ENCODE peak calls at places on chromosomes 3 and 15, in six cellular contexts. One of them, this sample, is unnamed.

GRCh38 chr15:28942046-28942445 is 56.3 kb downstream of the APBA2 start:
- DNase-seq in NB4: peak; percentile 45
- DNase-seq in stomach: peak; percentile 29
- DNase-seq in GM12892: no peak
- DNase-seq in heart left ventricle: no peak
- DNase-seq in H1: no peak
- DNase-seq in this sample: no peak

GRCh38 chr15:99431661-99432091 is 134.1 kb upstream of the MEF2A start:
- DNase-seq in NB4: no peak
- DNase-seq in stomach: no peak
- DNase-seq in GM12892: no peak
- DNase-seq in heart left ventricle: peak; percentile 46
- DNase-seq in H1: no peak
- DNase-seq in this sample: peak; percentile 4

GRCh38 chr3:69204315-69204957 is 82.0 kb upstream of the LMOD3 start:
- DNase-seq in NB4: no peak
- DNase-seq in stomach: no peak
- DNase-seq in GM12892: no peak
- DNase-seq in heart left ventricle: no peak
- DNase-seq in H1: no peak
- DNase-seq in this sample: no peak

GRCh38 chr3:21912656-21913055 is 161.6 kb upstream of the ZNF385D start:
- DNase-seq in NB4: no peak
- DNase-seq in stomach: no peak
- DNase-seq in GM12892: no peak
- DNase-seq in heart left ventricle: no peak
- DNase-seq in H1: no peak
- DNase-seq in this sample: no peak

GRCh38 chr15:101071651-101072050 is 152.5 kb downstream of the LRRK1 start:
- DNase-seq in NB4: no peak
- DNase-seq in stomach: no peak
- DNase-seq in GM12892: no peak
- DNase-seq in heart left ventricle: no peak
- DNase-seq in H1: no peak
- DNase-seq in this sample: no peak

GRCh38 chr3:127036209-127037020 is 53.5 kb downstream of the PLXNA1 start:
- DNase-seq in NB4: no peak
- DNase-seq in stomach: peak; percentile 44
- DNase-seq in GM12892: no peak
- DNase-seq in heart left ventricle: peak; percentile 44
- DNase-seq in H1: no peak
- DNase-seq in this sample: peak; percentile 14

GRCh38 chr3:125236331-125236903 is 23.9 kb upstream of the SLC12A8 start:
- DNase-seq in NB4: no peak
- DNase-seq in stomach: no peak
- DNase-seq in GM12892: no peak
- DNase-seq in heart left ventricle: no peak
- DNase-seq in H1: no peak
- DNase-seq in this sample: no peak

GRCh38 chr3:181464033-181464694 is 247.6 kb upstream of the SOX2 start:
- DNase-seq in NB4: no peak
- DNase-seq in stomach: no peak
- DNase-seq in GM12892: no peak
- DNase-seq in heart left ventricle: no peak
- DNase-seq in H1: no peak
- DNase-seq in this sample: no peak

GRCh38 chr3:98536456-98537017 is 4.8 kb downstream of the GPR15 start:
- DNase-seq in NB4: no peak
- DNase-seq in stomach: no peak
- DNase-seq in GM12892: no peak
- DNase-seq in heart left ventricle: no peak
- DNase-seq in H1: no peak
- DNase-seq in this sample: no peak

GRCh38 chr3:188125076-188125475 is 28.9 kb upstream of the LPP start:
- DNase-seq in NB4: no peak
- DNase-seq in stomach: no peak
- DNase-seq in GM12892: no peak
- DNase-seq in heart left ventricle: no peak
- DNase-seq in H1: no peak
- DNase-seq in this sample: no peak

GRCh38 chr3:156142649-156143048 is 22.3 kb downstream of the KCNAB1 start:
- DNase-seq in NB4: no peak
- DNase-seq in stomach: no peak
- DNase-seq in GM12892: no peak
- DNase-seq in heart left ventricle: no peak
- DNase-seq in H1: no peak
- DNase-seq in this sample: no peak

GRCh38 chr3:50603261-50604109 is 8.1 kb downstream of the CISH start:
- DNase-seq in NB4: no peak
- DNase-seq in stomach: no peak
- DNase-seq in GM12892: no peak
- DNase-seq in heart left ventricle: no peak
- DNase-seq in H1: no peak
- DNase-seq in this sample: no peak

GRCh38 chr3:29344986-29345385 is 64.1 kb downstream of the RBMS3 start:
- DNase-seq in NB4: no peak
- DNase-seq in stomach: no peak
- DNase-seq in GM12892: no peak
- DNase-seq in heart left ventricle: no peak
- DNase-seq in H1: no peak
- DNase-seq in this sample: no peak

GRCh38 chr3:193130576-193130975 is 110.4 kb upstream of the PLAAT1 start:
- DNase-seq in NB4: no peak
- DNase-seq in stomach: no peak
- DNase-seq in GM12892: no peak
- DNase-seq in heart left ventricle: no peak
- DNase-seq in H1: no peak
- DNase-seq in this sample: no peak

GRCh38 chr15:85792872-85793621 is 1.7 kb downstream of the KLHL25 start:
- DNase-seq in NB4: no peak
- DNase-seq in stomach: no peak
- DNase-seq in GM12892: no peak
- DNase-seq in heart left ventricle: no peak
- DNase-seq in H1: no peak
- DNase-seq in this sample: no peak

GRCh38 chr3:133273346-133273745 is 126.5 kb upstream of the BFSP2 start:
- DNase-seq in NB4: no peak
- DNase-seq in stomach: no peak
- DNase-seq in GM12892: no peak
- DNase-seq in heart left ventricle: no peak
- DNase-seq in H1: no peak
- DNase-seq in this sample: no peak

GRCh38 chr3:83218383-83219200 is 1457.1 kb upstream of the GBE1 start:
- DNase-seq in NB4: no peak
- DNase-seq in stomach: no peak
- DNase-seq in GM12892: no peak
- DNase-seq in heart left ventricle: peak; percentile 30
- DNase-seq in H1: peak; percentile 43
- DNase-seq in this sample: no peak

GRCh38 chr15:82393671-82394070 is 35.9 kb upstream of the GOLGA6L9 start:
- DNase-seq in NB4: no peak
- DNase-seq in stomach: no peak
- DNase-seq in GM12892: no peak
- DNase-seq in heart left ventricle: no peak
- DNase-seq in H1: no peak
- DNase-seq in this sample: no peak

GRCh38 chr15:55270301-55270700 is 19.3 kb downstream of the RAB27A start:
- DNase-seq in NB4: no peak
- DNase-seq in stomach: no peak
- DNase-seq in GM12892: no peak
- DNase-seq in heart left ventricle: no peak
- DNase-seq in H1: no peak
- DNase-seq in this sample: no peak

GRCh38 chr3:169133178-169134161 is 530.0 kb downstream of the MECOM start:
- DNase-seq in NB4: peak; percentile 7
- DNase-seq in stomach: no peak
- DNase-seq in GM12892: no peak
- DNase-seq in heart left ventricle: no peak
- DNase-seq in H1: no peak
- DNase-seq in this sample: no peak

GRCh38 chr3:43206632-43207031 is 79.7 kb upstream of the SNRK start:
- DNase-seq in NB4: no peak
- DNase-seq in stomach: no peak
- DNase-seq in GM12892: no peak
- DNase-seq in heart left ventricle: no peak
- DNase-seq in H1: no peak
- DNase-seq in this sample: no peak

GRCh38 chr15:31297880-31298456 is 28.7 kb upstream of the KLF13 start:
- DNase-seq in NB4: no peak
- DNase-seq in stomach: peak; percentile 69
- DNase-seq in GM12892: no peak
- DNase-seq in heart left ventricle: no peak
- DNase-seq in H1: peak; percentile 37
- DNase-seq in this sample: no peak

GRCh38 chr3:152419748-152420147 is 151.0 kb downstream of the MBNL1 start:
- DNase-seq in NB4: no peak
- DNase-seq in stomach: no peak
- DNase-seq in GM12892: no peak
- DNase-seq in heart left ventricle: no peak
- DNase-seq in H1: no peak
- DNase-seq in this sample: no peak

GRCh38 chr15:50259276-50259675 is 6.2 kb downstream of the HDC start:
- DNase-seq in NB4: peak; percentile 90
- DNase-seq in stomach: no peak
- DNase-seq in GM12892: no peak
- DNase-seq in heart left ventricle: no peak
- DNase-seq in H1: peak; percentile 20
- DNase-seq in this sample: no peak

GRCh38 chr3:126119008-126119675 is 35.2 kb upstream of the SLC41A3 start:
- DNase-seq in NB4: no peak
- DNase-seq in stomach: peak; percentile 15
- DNase-seq in GM12892: no peak
- DNase-seq in heart left ventricle: no peak
- DNase-seq in H1: peak; percentile 20
- DNase-seq in this sample: no peak

GRCh38 chr3:113574213-113574612 is 41.9 kb downstream of the SIDT1 start:
- DNase-seq in NB4: no peak
- DNase-seq in stomach: no peak
- DNase-seq in GM12892: no peak
- DNase-seq in heart left ventricle: no peak
- DNase-seq in H1: no peak
- DNase-seq in this sample: no peak

GRCh38 chr15:100559330-100559729 is 30.6 kb upstream of the CERS3 start:
- DNase-seq in NB4: peak; percentile 46
- DNase-seq in stomach: peak; percentile 28
- DNase-seq in GM12892: no peak
- DNase-seq in heart left ventricle: no peak
- DNase-seq in H1: no peak
- DNase-seq in this sample: no peak

GRCh38 chr3:181896605-181897004 is 184.9 kb downstream of the SOX2 start:
- DNase-seq in NB4: no peak
- DNase-seq in stomach: no peak
- DNase-seq in GM12892: no peak
- DNase-seq in heart left ventricle: no peak
- DNase-seq in H1: no peak
- DNase-seq in this sample: no peak

GRCh38 chr3:129549006-129549800 is 6.2 kb downstream of the H1-8 start:
- DNase-seq in NB4: peak; percentile 82
- DNase-seq in stomach: no peak
- DNase-seq in GM12892: no peak
- DNase-seq in heart left ventricle: peak; percentile 28
- DNase-seq in H1: no peak
- DNase-seq in this sample: no peak

GRCh38 chr15:66838671-66839239 is 136.7 kb downstream of the SMAD6 start:
- DNase-seq in NB4: peak; percentile 26
- DNase-seq in stomach: no peak
- DNase-seq in GM12892: no peak
- DNase-seq in heart left ventricle: no peak
- DNase-seq in H1: no peak
- DNase-seq in this sample: no peak
- TF ChIP-seq POLR2A in NB4: no peak
- TF ChIP-seq POLR2A in stomach: no peak
- TF ChIP-seq POLR2A in GM12892: no peak
- TF ChIP-seq POLR2A in heart left ventricle: no peak
- TF ChIP-seq POLR2A in H1: no peak
- TF ChIP-seq POLR2A in this sample: no peak

GRCh38 chr15:48806151-48806550 is 4.7 kb downstream of the CEP152 start:
- DNase-seq in NB4: peak; percentile 80
- DNase-seq in stomach: no peak
- DNase-seq in GM12892: no peak
- DNase-seq in heart left ventricle: no peak
- DNase-seq in H1: no peak
- DNase-seq in this sample: no peak

GRCh38 chr15:48811325-48811938 is 563 bp upstream of the CEP152 start:
- DNase-seq in NB4: no peak
- DNase-seq in stomach: no peak
- DNase-seq in GM12892: no peak
- DNase-seq in heart left ventricle: no peak
- DNase-seq in H1: no peak
- DNase-seq in this sample: no peak

DNA sequence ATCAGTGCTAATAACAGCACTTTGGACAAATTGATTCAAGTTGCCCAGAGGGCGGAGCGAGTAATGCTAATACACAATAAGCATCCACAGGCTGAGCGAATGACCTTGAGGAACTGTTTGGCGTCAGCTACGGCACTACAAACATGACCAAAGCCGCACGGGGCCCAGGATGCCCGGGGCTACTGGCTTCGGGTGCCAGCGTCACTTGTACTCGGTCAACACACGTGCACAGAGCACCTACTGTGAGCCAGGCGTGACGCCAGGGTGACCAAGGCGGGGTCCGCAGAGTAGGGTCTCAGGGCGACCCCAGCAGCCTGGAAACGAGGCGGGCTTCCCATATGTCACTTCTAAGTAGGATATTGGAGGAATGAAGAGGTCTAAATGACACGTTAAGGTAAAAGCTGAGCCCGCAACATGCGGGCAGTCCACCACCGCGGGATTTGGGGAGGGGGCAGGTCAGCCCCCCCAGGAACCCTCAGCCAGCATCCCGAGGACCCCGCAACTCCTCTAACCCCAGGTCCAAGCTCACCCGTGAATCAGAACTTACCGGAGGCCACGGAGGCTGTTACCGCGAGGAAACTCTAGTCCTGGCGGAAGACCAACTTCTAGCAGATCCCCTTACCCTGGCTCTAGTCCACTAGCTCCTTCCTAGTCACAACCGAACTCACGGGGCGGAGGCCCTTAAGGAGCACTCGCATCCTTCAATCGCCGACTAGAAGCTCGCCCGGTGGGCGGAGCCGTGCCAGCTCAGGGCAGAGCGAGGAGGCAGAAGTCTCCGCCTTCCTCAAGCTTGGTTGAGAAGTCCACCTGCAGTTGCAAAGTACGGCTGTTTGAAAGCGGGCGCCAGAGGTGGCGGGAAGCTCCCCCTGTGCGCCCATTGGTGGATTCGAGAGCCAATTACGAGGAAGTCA is at the start of gene CEP152:
- DNase-seq in NB4: peak; percentile 100
- DNase-seq in stomach: peak; percentile 98
- DNase-seq in GM12892: peak; percentile 62
- DNase-seq in heart left ventricle: peak; percentile 97
- DNase-seq in H1: peak; percentile 99
- DNase-seq in this sample: peak; percentile 99
- TF ChIP-seq POLR2A in NB4: peak; percentile 85
- TF ChIP-seq POLR2A in stomach: no peak
- TF ChIP-seq POLR2A in GM12892: peak; percentile 68
- TF ChIP-seq POLR2A in heart left ventricle: no peak
- TF ChIP-seq POLR2A in H1: peak; percentile 77
- TF ChIP-seq POLR2A in this sample: peak; percentile 88

GRCh38 chr15:73982251-73982962 is 9.7 kb downstream of the STOML1 start:
- DNase-seq in NB4: no peak
- DNase-seq in stomach: peak; percentile 72
- DNase-seq in GM12892: no peak
- DNase-seq in heart left ventricle: peak; percentile 92
- DNase-seq in H1: no peak
- DNase-seq in this sample: peak; percentile 74
- TF ChIP-seq POLR2A in NB4: no peak
- TF ChIP-seq POLR2A in stomach: no peak
- TF ChIP-seq POLR2A in GM12892: no peak
- TF ChIP-seq POLR2A in heart left ventricle: no peak
- TF ChIP-seq POLR2A in H1: no peak
- TF ChIP-seq POLR2A in this sample: peak; percentile 59

GRCh38 chr15:42156266-42156922 is at the start of gene PLA2G4F:
- DNase-seq in NB4: no peak
- DNase-seq in stomach: peak; percentile 82
- DNase-seq in GM12892: no peak
- DNase-seq in heart left ventricle: no peak
- DNase-seq in H1: no peak
- DNase-seq in this sample: no peak
- TF ChIP-seq POLR2A in NB4: no peak
- TF ChIP-seq POLR2A in stomach: no peak
- TF ChIP-seq POLR2A in GM12892: no peak
- TF ChIP-seq POLR2A in heart left ventricle: no peak
- TF ChIP-seq POLR2A in H1: no peak
- TF ChIP-seq POLR2A in this sample: no peak